ENCODE peak calls at places on chromosome X, in nine cellular contexts. I is astrocyte of the spinal cord; J is brain microvascular endothelial cell; Y is RWPE1; B is activated CD4-positive, alpha-beta T cell treated with anti-CD3 and anti-CD28 coated beads, Interleukin-2, amount 10 ng/mL, durations not matched to agents 7 days and 5 days; V is aorta; W is ascending aorta; L is tibial artery; N is COR-L47. Z is an unnamed sample.

GRCh38 chrX:118115948-118116307 is 682 bp downstream of the KLHL13 start:
- DNase-seq in I (no peak), J (no peak), Y (no peak), B (no peak), V (no peak), W (no peak), L (no peak), N (no peak), Z (no peak)

GRCh38 chrX:65750674-65751469 is 83.4 kb downstream of the MSN start:
- DNase-seq in I (no peak), J (no peak), Y (no peak), B (peak; percentile 63), V (no peak), W (no peak), L (no peak), N (no peak), Z (no peak)

GRCh38 chrX:73562986-73563739 is at the start of gene CHIC1:
- DNase-seq in I (peak; percentile 77), J (peak; percentile 49), Y (peak; percentile 47), B (peak; percentile 76), V (peak; percentile 85), W (peak; percentile 9), L (peak; percentile 51), N (peak; percentile 55), Z (peak; percentile 87)

GRCh38 chrX:47662144-47662657 is 3.2 kb upstream of the UXT start:
- DNase-seq in I (peak; percentile 80), J (peak; percentile 90), Y (peak; percentile 26), B (no peak), V (no peak), W (no peak), L (peak; percentile 24), N (no peak), Z (no peak)

GRCh38 chrX:140123446-140123845 is 158.1 kb upstream of the CXorf66 start:
- DNase-seq in I (peak; percentile 5), J (no peak), Y (no peak), B (no peak), V (no peak), W (no peak), L (no peak), N (no peak), Z (no peak)

GRCh38 chrX:12974217-12974796 is 603 bp upstream of the TMSB4X start:
- DNase-seq in I (peak; percentile 76), J (no peak), Y (peak; percentile 28), B (peak; percentile 53), V (peak; percentile 87), W (no peak), L (peak; percentile 67), N (no peak), Z (no peak)

GRCh38 chrX:97594825-97595224 is 711.1 kb downstream of the RPA4 start:
- DNase-seq in I (no peak), J (no peak), Y (no peak), B (no peak), V (no peak), W (no peak), L (no peak), N (no peak), Z (no peak)

GRCh38 chrX:38654302-38654701 is 93.0 kb downstream of the TSPAN7 start:
- DNase-seq in I (peak; percentile 13), J (peak; percentile 20), Y (peak; percentile 3), B (no peak), V (no peak), W (no peak), L (no peak), N (peak; percentile 7), Z (peak; percentile 16)

GRCh38 chrX:71604141-71604540 is 14.2 kb downstream of the CXCR3 start:
- DNase-seq in I (peak; percentile 8), J (peak; percentile 46), Y (no peak), B (no peak), V (peak; percentile 5), W (no peak), L (no peak), N (no peak), Z (no peak)

GRCh38 chrX:132791725-132792124 is 166.7 kb downstream of the HS6ST2 start:
- DNase-seq in I (no peak), J (no peak), Y (no peak), B (no peak), V (no peak), W (no peak), L (no peak), N (no peak), Z (no peak)

GRCh38 chrX:72001906-72002305 is 91.3 kb downstream of the NHSL2 start:
- DNase-seq in I (no peak), J (no peak), Y (no peak), B (no peak), V (no peak), W (no peak), L (no peak), N (no peak), Z (no peak)

GRCh38 chrX:1899841-1900240 is 285.0 kb downstream of the ASMT start:
- DNase-seq in I (no peak), J (no peak), Y (no peak), B (no peak), V (no peak), W (no peak), L (no peak), N (no peak), Z (no peak)

GRCh38 chrX:10833299-10834169 is 213.1 kb upstream of the MID1 start:
- DNase-seq in I (peak; percentile 17), J (no peak), Y (peak; percentile 20), B (no peak), V (peak; percentile 78), W (no peak), L (peak; percentile 25), N (no peak), Z (no peak)

GRCh38 chrX:136065044-136065671 is 79.9 kb downstream of the SLC9A6 start:
- DNase-seq in I (peak; percentile 81), J (peak; percentile 83), Y (peak; percentile 8), B (peak; percentile 37), V (no peak), W (no peak), L (peak; percentile 28), N (no peak), Z (peak; percentile 68)